ENCODE peak calls at places on chromosomes 6 and 20, in four cellular contexts. P, Z, N and H are unnamed samples.

GRCh38 chr20:62823688-62824475 is 7.0 kb downstream of the COL9A3 start:
- DNase-seq in P (no peak), Z (no peak), N (no peak), H (no peak)

GRCh38 chr6:109308018-109308492 is 74.2 kb downstream of the CD164 start:
- DNase-seq in P (peak), Z (peak), N (peak), H (peak)

GRCh38 chr20:16479666-16480065 is 93.6 kb downstream of the KIF16B start:
- DNase-seq in P (no peak), Z (peak), N (no peak), H (peak)

GRCh38 chr6:12431023-12431422 is 140.9 kb downstream of the EDN1 start:
- DNase-seq in P (no peak), Z (no peak), N (no peak), H (no peak)

GRCh38 chr6:32073066-32073465 is 34.9 kb downstream of the CYP21A2 start:
- DNase-seq in P (no peak), Z (no peak), N (no peak), H (no peak)

GRCh38 chr20:20333866-20334265 is 34.0 kb upstream of the INSM1 start:
- DNase-seq in P (no peak), Z (no peak), N (no peak), H (no peak)

GRCh38 chr20:19099586-19100555 is 112.6 kb upstream of the SLC24A3 start:
- DNase-seq in P (no peak), Z (no peak), N (no peak), H (no peak)

GRCh38 chr20:8399963-8400362 is 267.9 kb downstream of the PLCB1 start:
- DNase-seq in P (no peak), Z (no peak), N (no peak), H (no peak)

GRCh38 chr6:93779086-93779858 is 359.9 kb upstream of the EPHA7 start:
- DNase-seq in P (peak), Z (no peak), N (no peak), H (no peak)

GRCh38 chr6:36758516-36759176 is 61.0 kb downstream of the RAB44 start:
- DNase-seq in P (no peak), Z (no peak), N (peak), H (no peak)

GRCh38 chr6:46888578-46888977 is 33.2 kb downstream of the ADGRF5 start:
- DNase-seq in P (no peak), Z (no peak), N (no peak), H (no peak)

GRCh38 chr20:57714409-57715267 is 4.8 kb upstream of the PMEPA1 start:
- DNase-seq in P (peak), Z (no peak), N (no peak), H (peak)

GRCh38 chr6:78243519-78243918 is 590.7 kb downstream of the MEI4 start:
- DNase-seq in P (no peak), Z (no peak), N (no peak), H (peak)

GRCh38 chr20:14919473-14920157 is 582.2 kb upstream of the FLRT3 start:
- DNase-seq in P (peak), Z (no peak), N (no peak), H (no peak)

DNA sequence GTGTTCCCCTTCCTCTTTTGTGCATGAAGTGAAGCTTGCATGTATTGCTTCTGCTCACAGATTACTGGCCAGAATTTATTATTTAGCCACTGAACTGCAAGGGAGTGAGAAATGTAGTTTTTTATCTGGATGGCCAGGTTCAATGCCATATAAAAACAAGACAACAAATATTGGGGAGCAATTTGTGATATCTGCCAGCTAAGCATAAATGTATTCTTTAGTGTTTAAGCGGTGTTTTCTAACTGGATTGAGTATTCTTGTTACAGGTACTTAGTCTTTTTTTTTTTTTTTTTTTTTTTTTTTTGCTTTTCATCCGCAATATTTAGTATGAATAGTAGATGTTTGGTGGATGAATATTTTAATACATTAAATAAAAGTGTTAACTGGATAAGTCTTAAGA is 158.2 kb downstream of the TFAP2B start:
- DNase-seq in P (no peak), Z (no peak), N (no peak), H (no peak)
- TF ChIP-seq MAZ in P (no peak), Z (no peak), N (no peak), H (no peak)

GRCh38 chr20:59589051-59589450 is 15.3 kb upstream of the PHACTR3 start:
- DNase-seq in P (no peak), Z (no peak), N (no peak), H (no peak)

GRCh38 chr20:59585714-59586404 is 18.5 kb upstream of the PHACTR3 start:
- DNase-seq in P (no peak), Z (no peak), N (no peak), H (no peak)

GRCh38 chr20:59588236-59588855 is 16.0 kb upstream of the PHACTR3 start:
- DNase-seq in P (no peak), Z (no peak), N (no peak), H (no peak)

GRCh38 chr20:59586613-59587012 is 17.7 kb upstream of the PHACTR3 start:
- DNase-seq in P (no peak), Z (no peak), N (no peak), H (no peak)

DNA sequence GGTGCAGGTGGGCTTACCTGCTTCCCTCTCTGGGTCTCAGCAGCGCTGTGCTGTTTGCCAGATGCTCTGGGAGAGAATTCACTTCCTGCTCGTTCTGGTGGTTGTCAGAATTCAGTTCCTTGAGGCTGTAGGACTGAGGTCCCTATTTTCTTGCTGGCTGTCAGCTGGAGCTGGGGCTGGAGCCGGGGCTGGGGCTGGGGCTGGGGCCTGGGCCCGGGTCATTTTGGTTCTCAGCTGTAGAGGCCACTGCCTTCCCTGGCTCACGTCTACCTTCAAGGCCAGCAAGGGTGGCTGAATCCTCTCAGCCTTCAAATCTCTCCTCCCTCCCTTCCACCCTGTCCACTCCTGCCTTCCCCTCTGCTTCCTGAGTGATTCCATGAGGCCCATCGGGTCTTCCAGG is 16.8 kb upstream of the PHACTR3 start:
- DNase-seq in P (no peak), Z (no peak), N (no peak), H (no peak)
- TF ChIP-seq MAZ in P (no peak), Z (no peak), N (no peak), H (no peak)

DNA sequence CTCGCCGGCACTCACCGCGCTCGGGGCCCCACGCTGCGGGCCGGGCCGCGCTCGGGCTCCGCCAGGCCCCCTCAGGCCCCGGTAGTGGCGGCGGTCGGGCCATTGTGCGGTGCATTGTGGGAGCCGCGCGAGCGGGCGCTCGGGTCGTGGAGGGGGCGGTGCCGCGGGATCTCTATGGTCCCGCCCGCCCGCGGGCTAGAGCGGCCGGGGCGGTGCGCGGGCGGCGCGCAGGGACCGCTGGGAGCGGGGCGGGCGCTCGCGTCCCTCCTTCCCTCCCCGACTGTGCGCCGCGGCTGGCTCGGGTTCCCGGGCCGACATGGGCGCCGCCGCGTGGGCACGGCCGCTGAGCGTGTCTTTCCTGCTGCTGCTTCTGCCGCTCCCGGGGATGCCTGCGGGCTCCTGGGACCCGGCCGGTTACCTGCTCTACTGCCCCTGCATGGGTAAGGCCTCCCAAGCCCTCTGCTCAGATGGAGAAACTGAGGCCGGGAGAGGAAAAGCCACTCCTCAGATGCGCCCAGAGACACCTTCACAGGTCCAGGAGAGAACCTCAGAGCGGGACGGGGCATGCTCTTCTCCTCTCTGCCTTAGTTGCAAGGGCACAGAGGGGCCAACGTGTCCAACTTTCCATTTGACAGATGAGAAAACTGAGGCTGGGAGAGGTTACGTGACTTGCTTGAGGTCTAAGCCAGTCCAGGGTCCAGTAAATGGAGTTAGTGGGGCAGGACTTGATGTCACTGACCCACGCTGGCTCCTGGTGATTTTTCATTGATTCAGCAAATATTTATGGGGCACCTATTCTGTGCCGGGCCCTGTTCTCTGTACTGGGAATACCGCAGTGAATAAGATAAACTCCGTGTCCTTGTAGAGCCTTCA is at the start of the genes PLAGL2 and POFUT1:
- DNase-seq in P (peak), Z (peak), N (peak), H (peak)
- TF ChIP-seq MAZ in P (no peak), Z (peak), N (peak), H (peak)

DNA sequence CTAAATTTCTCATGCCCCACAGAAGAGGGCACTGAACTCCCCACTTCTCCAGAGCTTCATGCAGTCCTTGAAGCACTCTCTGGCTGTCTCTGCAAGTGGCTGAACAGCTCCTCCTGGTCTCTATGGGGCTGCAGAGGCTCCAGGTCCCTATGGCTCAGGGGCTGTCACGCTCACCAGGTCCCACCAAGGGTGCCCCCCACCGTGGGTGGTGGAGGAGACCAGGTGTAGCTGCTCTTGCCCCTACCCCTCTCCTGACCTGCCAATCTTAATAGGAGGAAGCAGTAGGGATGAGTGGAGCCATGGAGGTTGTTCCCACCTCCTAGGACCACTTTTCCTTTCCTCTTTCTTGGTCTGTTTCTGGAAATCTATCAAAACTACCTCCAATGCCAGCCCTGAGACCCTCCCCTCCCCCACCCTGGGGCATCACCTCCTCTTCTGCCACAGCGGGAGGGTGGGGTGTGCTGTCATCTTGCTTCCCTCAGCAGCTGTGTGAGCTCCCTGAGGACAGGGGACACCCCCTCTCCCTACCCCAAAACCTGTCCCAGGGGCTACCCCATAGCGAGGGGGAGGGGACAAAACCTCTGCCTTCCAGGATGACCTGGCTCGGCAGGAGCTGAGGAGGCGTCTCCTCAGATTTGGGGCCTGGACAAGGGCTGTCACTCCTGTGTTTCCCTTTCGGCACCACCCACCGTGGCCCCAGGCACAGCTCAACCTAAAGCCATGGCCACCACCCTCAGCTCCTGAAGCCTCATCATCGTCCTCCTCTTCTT is 12.0 kb upstream of the RAET1E start:
- DNase-seq in P (no peak), Z (no peak), N (no peak), H (no peak)
- TF ChIP-seq MAZ in P (no peak), Z (no peak), N (no peak), H (no peak)

GRCh38 chr6:14121936-14122344 is 4.4 kb downstream of the CD83 start:
- DNase-seq in P (no peak), Z (no peak), N (no peak), H (no peak)
- TF ChIP-seq MAZ in P (no peak), Z (no peak), N (no peak), H (no peak)

GRCh38 chr6:14055541-14055940 is 62.0 kb upstream of the CD83 start:
- DNase-seq in P (no peak), Z (no peak), N (no peak), H (no peak)
- TF ChIP-seq MAZ in P (no peak), Z (no peak), N (no peak), H (no peak)